ENCODE peak calls at places on chromosomes 11 and 22, in six cellular contexts. G is Peyer's patch, H is AML-193, L is NCI-H1092, N is colonic mucosa, C is pons. A is an unnamed sample.

GRCh38 chr11:61007971-61008896 is 36.8 kb downstream of the CD6 start:
- DNase-seq in G (no peak), H (no peak), L (no peak), N (peak; percentile 56), C (no peak), A (no peak)

GRCh38 chr11:114015117-114015516 is 40.2 kb downstream of the HTR3A start:
- DNase-seq in G (no peak), H (no peak), L (no peak), N (no peak), C (no peak), A (no peak)

GRCh38 chr22:28027453-28028448 is 108.7 kb upstream of the PITPNB start:
- DNase-seq in G (no peak), H (no peak), L (peak; percentile 84), N (peak; percentile 18), C (no peak), A (no peak)

GRCh38 chr11:117944554-117944953 is 15.4 kb upstream of the TMPRSS13 start:
- DNase-seq in G (no peak), H (no peak), L (no peak), N (no peak), C (no peak), A (no peak)

GRCh38 chr22:23088199-23088604 is 17.9 kb downstream of the GNAZ start:
- DNase-seq in G (no peak), H (no peak), L (no peak), N (no peak), C (no peak), A (no peak)

GRCh38 chr11:2940166-2940929 is 11.1 kb upstream of the PHLDA2 start:
- DNase-seq in G (peak; percentile 86), H (no peak), L (no peak), N (peak; percentile 87), C (no peak), A (no peak)

GRCh38 chr11:94326947-94327346 is 22.6 kb downstream of the IZUMO1R start:
- DNase-seq in G (no peak), H (no peak), L (no peak), N (no peak), C (peak; percentile 62), A (no peak)

GRCh38 chr22:26656896-26657851 is at the start of gene MIAT:
- DNase-seq in G (no peak), H (no peak), L (peak; percentile 61), N (peak; percentile 34), C (no peak), A (peak; percentile 79)

GRCh38 chr11:74220376-74220775 is 49.3 kb downstream of the PPME1 start:
- DNase-seq in G (no peak), H (no peak), L (no peak), N (no peak), C (no peak), A (no peak)

GRCh38 chr22:37337204-37337943 is 55.1 kb downstream of the CYTH4 start:
- DNase-seq in G (no peak), H (no peak), L (no peak), N (no peak), C (no peak), A (no peak)

GRCh38 chr11:10993640-10994039 is 135.8 kb upstream of the ZBED5 start:
- DNase-seq in G (no peak), H (no peak), L (no peak), N (no peak), C (no peak), A (no peak)

GRCh38 chr11:19164230-19164855 is 37.4 kb downstream of the CSRP3 start:
- DNase-seq in G (no peak), H (no peak), L (peak; percentile 76), N (no peak), C (no peak), A (no peak)

GRCh38 chr22:42836026-42836425 is 21.0 kb downstream of the ARFGAP3 start:
- DNase-seq in G (no peak), H (no peak), L (no peak), N (no peak), C (no peak), A (no peak)

GRCh38 chr22:43090130-43090789 is 1.1 kb upstream of the TTLL1 start:
- DNase-seq in G (no peak), H (peak; percentile 77), L (no peak), N (peak; percentile 60), C (peak; percentile 83), A (no peak)

GRCh38 chr11:82927264-82927880 is 25.8 kb downstream of the DDIAS start:
- DNase-seq in G (no peak), H (peak; percentile 63), L (peak; percentile 3), N (peak; percentile 42), C (peak; percentile 67), A (no peak)

GRCh38 chr11:134333312-134333711 is 1.5 kb downstream of the GLB1L2 start:
- DNase-seq in G (no peak), H (no peak), L (no peak), N (no peak), C (no peak), A (no peak)

GRCh38 chr11:17930544-17931144 is 82.2 kb downstream of the SERGEF start:
- DNase-seq in G (no peak), H (no peak), L (no peak), N (no peak), C (no peak), A (no peak)

GRCh38 chr22:37077802-37078448 is 26.4 kb downstream of the KCTD17 start:
- DNase-seq in G (peak; percentile 76), H (peak; percentile 17), L (no peak), N (peak; percentile 73), C (no peak), A (no peak)

GRCh38 chr11:120941000-120941399 is 82.9 kb upstream of the TBCEL start:
- DNase-seq in G (no peak), H (no peak), L (no peak), N (no peak), C (no peak), A (no peak)

GRCh38 chr22:24107668-24108067 is 73.6 kb upstream of the SUSD2 start:
- DNase-seq in G (peak; percentile 62), H (no peak), L (no peak), N (peak; percentile 56), C (peak; percentile 65), A (peak; percentile 88)

GRCh38 chr11:116276051-116277044 is 496.4 kb downstream of the BUD13 start:
- DNase-seq in G (peak; percentile 78), H (no peak), L (peak; percentile 68), N (peak; percentile 83), C (peak; percentile 52), A (peak; percentile 62)

GRCh38 chr22:41574847-41575381 is 14.1 kb downstream of the CSDC2 start:
- DNase-seq in G (peak; percentile 60), H (no peak), L (no peak), N (peak; percentile 36), C (no peak), A (no peak)

GRCh38 chr11:12798609-12799011 is 124.4 kb downstream of the TEAD1 start:
- DNase-seq in G (no peak), H (no peak), L (no peak), N (no peak), C (no peak), A (no peak)

GRCh38 chr11:101993172-101993571 is 54.1 kb upstream of the CFAP300 start:
- DNase-seq in G (no peak), H (no peak), L (no peak), N (no peak), C (no peak), A (no peak)

GRCh38 chr11:130390071-130390758 is 38.2 kb downstream of the ADAMTS8 start:
- DNase-seq in G (no peak), H (peak; percentile 6), L (peak; percentile 7), N (no peak), C (peak; percentile 89), A (no peak)

GRCh38 chr22:31995046-31995445 is 48.0 kb upstream of the SLC5A1 start:
- DNase-seq in G (no peak), H (no peak), L (no peak), N (no peak), C (no peak), A (no peak)

GRCh38 chr11:134228625-134229024 is 4.2 kb downstream of the VPS26B start:
- DNase-seq in G (no peak), H (peak; percentile 32), L (no peak), N (no peak), C (no peak), A (no peak)

GRCh38 chr11:35623708-35624168 is 5.5 kb downstream of the FJX1 start:
- DNase-seq in G (no peak), H (no peak), L (no peak), N (no peak), C (no peak), A (no peak)

GRCh38 chr11:67082071-67082791 is 25.6 kb downstream of the RHOD start:
- DNase-seq in G (no peak), H (no peak), L (no peak), N (peak; percentile 28), C (no peak), A (no peak)

GRCh38 chr11:32081129-32081641 is 9.7 kb upstream of the RCN1 start:
- DNase-seq in G (no peak), H (no peak), L (no peak), N (no peak), C (no peak), A (no peak)

GRCh38 chr11:65419460-65419772 is 3.2 kb upstream of the NEAT1 start:
- DNase-seq in G (no peak), H (no peak), L (no peak), N (no peak), C (no peak), A (no peak)

GRCh38 chr11:57638005-57638760 is 11.5 kb downstream of the YPEL4 start:
- DNase-seq in G (no peak), H (no peak), L (peak; percentile 38), N (no peak), C (peak; percentile 42), A (peak; percentile 78)

A was measured in dorsolateral prefrontal cortex.